ENCODE peak calls at places on chromosomes 12 and 14, in nine cellular contexts. J is A549, C is testis, W is esophagus squamous epithelium, N is suprapubic skin, M is heart left ventricle, L is stomach, Q is IMR-90, O is adrenal gland. I is an unnamed sample. For H3K9me3, the result is how much of the 10 kb centered on the place peaks cover.

GRCh38 chr14:75096959-75097358 is 27.5 kb downstream of the ZC2HC1C start:
- DNase-seq in Q (no peak), O (no peak), C (no peak), M (peak), N (no peak), L (no peak), J (no peak), W (no peak), I (no peak)

GRCh38 chr12:6927999-6928702 is 392 bp downstream of the ATN1 start:
- DNase-seq in L (no peak), C (no peak), O (no peak), M (no peak), Q (no peak), J (no peak), W (no peak), N (no peak), I (no peak)

GRCh38 chr12:88419794-88420193 is 160.5 kb downstream of the KITLG start:
- DNase-seq in M (no peak), C (no peak), Q (peak), L (peak), W (no peak), J (no peak), O (no peak), N (no peak), I (no peak)

GRCh38 chr12:130427381-130427887 is 89.7 kb downstream of the PIWIL1 start:
- DNase-seq in C (no peak), L (no peak), J (no peak), O (no peak), Q (no peak), N (no peak), W (no peak), M (no peak), I (no peak)

GRCh38 chr12:33180921-33181320 is 258.7 kb downstream of the SYT10 start:
- DNase-seq in W (no peak), L (no peak), C (no peak), Q (no peak), J (no peak), N (no peak), M (no peak), O (no peak), I (no peak)

GRCh38 chr14:53432378-53432802 is 279.3 kb upstream of the DDHD1 start:
- DNase-seq in L (no peak), J (peak), O (no peak), W (no peak), C (no peak), M (no peak), Q (peak), N (no peak), I (no peak)

GRCh38 chr12:57887631-57888406 is 41.3 kb upstream of the CTDSP2 start:
- DNase-seq in C (no peak), J (no peak), Q (peak), W (no peak), L (peak), M (no peak), N (no peak), O (no peak), I (no peak)

GRCh38 chr12:64160718-64161060 is 61.4 kb downstream of the KICS2 start:
- DNase-seq in L (no peak), C (no peak), O (no peak), W (no peak), N (no peak), J (no peak), M (no peak), Q (peak), I (no peak)

GRCh38 chr12:130703733-130704375 is 12.2 kb downstream of the RIMBP2 start:
- DNase-seq in C (no peak), W (no peak), L (no peak), O (no peak), J (no peak), M (no peak), N (no peak), Q (no peak), I (no peak)

GRCh38 chr14:24982472-24983155 is 67.3 kb downstream of the STXBP6 start:
- DNase-seq in N (no peak), Q (peak), L (no peak), O (no peak), M (no peak), J (no peak), C (no peak), W (no peak), I (no peak)

GRCh38 chr14:64732536-64733120 is 28.4 kb downstream of the PLEKHG3 start:
- DNase-seq in O (no peak), W (no peak), N (no peak), J (no peak), M (no peak), L (no peak), Q (no peak), C (no peak), I (no peak)

GRCh38 chr14:48429512-48429911 is 754.1 kb upstream of the MDGA2 start:
- DNase-seq in Q (no peak), N (no peak), C (no peak), M (no peak), J (no peak), L (no peak), W (no peak), O (no peak), I (no peak)

GRCh38 chr14:68685419-68686211 is 107.3 kb downstream of the ZFP36L1 start:
- DNase-seq in N (no peak), W (peak), Q (peak), M (no peak), C (no peak), J (no peak), O (peak), L (no peak), I (no peak)

GRCh38 chr12:53427905-53428594 is 4.4 kb downstream of the AMHR2 start:
- DNase-seq in J (peak), L (no peak), O (peak), M (no peak), N (no peak), W (no peak), Q (peak), C (no peak), I (no peak)

GRCh38 chr12:98351089-98351488 is 164.3 kb upstream of the TMPO start:
- DNase-seq in N (no peak), J (no peak), W (no peak), M (no peak), C (no peak), Q (no peak), L (no peak), O (no peak), I (no peak)

GRCh38 chr14:96205059-96205993 is 687 bp downstream of the BDKRB2 start:
- DNase-seq in Q (no peak), M (no peak), O (no peak), L (no peak), N (no peak), C (no peak), W (no peak), J (peak), I (no peak)

GRCh38 chr14:30656190-30656632 is 34.1 kb downstream of the SCFD1 start:
- DNase-seq in M (no peak), O (peak), C (peak), W (no peak), N (no peak), Q (peak), L (no peak), J (peak), I (peak)

DNA sequence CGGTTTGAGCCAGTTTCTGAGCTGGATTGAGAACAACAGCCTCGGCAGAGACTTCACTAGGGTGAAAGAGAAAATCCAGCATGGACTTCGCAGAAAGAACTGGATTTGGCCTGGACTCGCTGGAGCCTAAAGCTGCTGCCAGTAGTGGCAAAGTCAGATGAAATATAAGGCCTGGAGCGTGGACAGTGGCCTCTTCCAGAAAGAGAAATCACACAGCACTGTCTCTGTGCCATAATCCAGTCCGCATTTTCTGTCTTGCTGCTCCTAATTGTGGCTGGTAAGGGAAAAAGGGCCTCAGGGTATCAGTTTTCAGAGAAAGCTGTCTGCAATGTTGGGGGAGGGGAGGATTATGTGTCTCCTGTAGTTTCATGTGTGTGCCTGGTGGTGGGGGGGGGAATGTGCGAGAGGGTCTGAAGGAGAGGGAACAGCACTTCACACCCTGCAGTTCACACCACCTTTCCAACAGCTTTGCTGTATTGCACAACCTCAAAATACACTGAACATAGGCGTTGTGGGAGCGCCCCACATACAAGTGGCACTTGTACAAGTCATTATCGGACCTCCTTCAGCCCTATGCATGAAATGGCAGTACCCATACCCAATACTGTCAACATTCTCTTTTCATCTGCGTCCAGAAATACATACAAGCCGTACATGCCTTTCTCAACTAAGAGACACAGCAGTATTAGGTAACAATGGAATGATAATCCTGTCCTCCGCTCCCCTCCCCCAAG is 107.6 kb upstream of the ATF7IP start:
- DNase-seq in J (peak), O (peak), M (peak), W (peak), L (peak), Q (peak), N (peak), C (peak), I (peak)
- TF ChIP-seq POLR2A in J (no peak), O (peak), M (no peak), W (peak), L (no peak), Q (no peak), N (no peak), C (no peak), I (peak)

DNA sequence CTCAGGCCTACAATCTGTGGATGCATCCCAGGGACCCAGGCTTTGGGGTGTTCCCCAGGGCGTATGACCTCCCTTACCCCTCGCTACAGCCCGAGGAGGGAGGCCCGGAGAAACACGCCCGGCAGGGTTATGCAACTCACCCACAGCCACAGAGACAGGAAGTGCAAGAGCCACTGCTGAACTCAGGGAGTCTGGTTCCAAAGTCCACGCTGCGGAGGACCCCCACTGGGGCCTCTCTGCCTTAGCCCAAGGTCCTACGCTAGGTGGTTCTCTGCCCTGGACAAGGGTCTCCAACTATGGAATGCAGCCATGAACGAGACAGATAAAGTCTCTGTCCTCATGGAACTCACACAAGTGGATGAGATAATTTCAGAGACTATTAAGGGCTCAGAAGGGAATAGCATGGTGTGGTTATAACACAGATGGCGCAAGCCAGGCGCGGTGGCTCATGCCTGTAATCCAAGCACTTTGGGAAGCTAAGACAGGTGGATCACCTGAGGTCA is 11.3 kb downstream of the SCARB1 start:
- DNase-seq in W (no peak), N (no peak), J (no peak), C (peak), M (no peak), O (peak), Q (no peak), L (no peak), I (peak)
- H3K9me3 ChIP-seq in W (under half), N (under half), J (under half), C (under half), M (under half), O (under half), Q (under half), L (under half), I (under half)

GRCh38 chr12:13102481-13103195 is 829 bp downstream of the GSG1 start:
- DNase-seq in J (no peak), W (no peak), M (no peak), C (no peak), L (no peak), Q (peak), O (no peak), N (no peak), I (no peak)

GRCh38 chr12:13101854-13102375 is 1.6 kb downstream of the GSG1 start:
- DNase-seq in L (no peak), C (no peak), N (no peak), O (no peak), M (no peak), J (peak), W (no peak), Q (peak), I (no peak)

GRCh38 chr12:13099910-13100609 is 3.4 kb downstream of the GSG1 start:
- DNase-seq in O (no peak), C (no peak), Q (no peak), N (no peak), J (no peak), W (no peak), M (no peak), L (no peak), I (no peak)

GRCh38 chr12:13100610-13100881 is 2.9 kb downstream of the GSG1 start:
- DNase-seq in C (no peak), N (no peak), Q (no peak), O (no peak), W (no peak), J (no peak), M (no peak), L (no peak), I (no peak)

DNA sequence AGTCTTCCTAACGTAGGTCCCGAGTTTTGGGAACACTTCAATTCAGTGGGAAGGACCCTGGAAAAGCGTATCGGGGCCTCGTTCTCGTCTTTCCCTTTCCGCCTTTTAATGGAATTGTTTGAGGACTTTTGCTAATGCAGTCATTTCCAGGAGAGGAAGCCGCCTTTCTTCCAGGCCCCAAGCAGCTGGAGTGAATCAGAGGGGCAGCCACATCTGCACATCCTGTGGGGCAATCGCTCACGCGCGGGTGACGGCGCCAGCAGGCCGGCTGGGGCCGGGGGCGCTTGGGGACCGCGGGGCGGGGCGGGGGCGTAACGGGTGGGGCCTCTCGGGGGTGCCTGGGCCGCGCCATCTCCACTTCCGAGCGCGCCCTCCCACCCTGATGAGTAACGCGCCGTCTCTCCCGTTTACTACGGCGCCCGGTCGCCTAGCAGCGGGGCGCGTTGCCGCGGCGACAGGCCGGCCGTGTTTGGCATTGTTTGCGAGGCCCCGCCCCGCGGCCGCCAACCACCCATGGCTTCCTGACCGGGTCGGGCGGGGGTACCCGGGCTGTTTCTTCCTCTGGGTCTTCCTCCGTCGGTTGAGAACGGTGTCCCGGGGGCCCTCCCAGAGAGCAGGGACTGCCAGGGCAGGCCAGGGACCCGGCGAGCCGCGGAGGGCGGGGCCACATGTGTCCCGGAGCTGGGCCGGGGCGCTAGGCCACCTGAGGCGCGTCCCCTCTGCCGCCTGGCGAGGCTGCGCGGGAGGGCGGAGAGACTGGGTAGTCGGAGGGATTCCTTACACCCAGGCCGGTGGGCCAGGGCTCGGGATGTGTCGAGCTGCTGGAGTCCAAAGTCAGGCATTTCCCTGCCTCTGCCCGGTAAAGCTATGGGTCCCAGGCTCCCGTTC is 2.3 kb downstream of the GSG1 start:
- DNase-seq in O (peak), M (peak), L (peak), C (peak), W (peak), N (peak), J (peak), Q (peak), I (peak)
- TF ChIP-seq POLR2A in O (peak), M (no peak), L (no peak), C (no peak), W (peak), N (peak), J (peak), Q (peak), I (no peak)

GRCh38 chr12:132342828-132343227 is 13.4 kb upstream of the GALNT9 start:
- DNase-seq in C (no peak), L (no peak), O (no peak), Q (no peak), W (no peak), J (no peak), N (no peak), M (no peak), I (no peak)

GRCh38 chr12:132343294-132343972 is 14.0 kb upstream of the GALNT9 start:
- DNase-seq in M (no peak), Q (no peak), L (no peak), J (no peak), O (no peak), W (no peak), N (no peak), C (no peak), I (no peak)

GRCh38 chr12:132344601-132345000 is 15.2 kb upstream of the GALNT9 start:
- DNase-seq in O (no peak), L (no peak), J (no peak), Q (no peak), M (no peak), N (no peak), W (no peak), C (no peak), I (no peak)

GRCh38 chr12:132345126-132345525 is 15.7 kb upstream of the GALNT9 start:
- DNase-seq in J (no peak), M (no peak), L (no peak), W (no peak), O (no peak), Q (no peak), C (no peak), N (no peak), I (no peak)

DNA sequence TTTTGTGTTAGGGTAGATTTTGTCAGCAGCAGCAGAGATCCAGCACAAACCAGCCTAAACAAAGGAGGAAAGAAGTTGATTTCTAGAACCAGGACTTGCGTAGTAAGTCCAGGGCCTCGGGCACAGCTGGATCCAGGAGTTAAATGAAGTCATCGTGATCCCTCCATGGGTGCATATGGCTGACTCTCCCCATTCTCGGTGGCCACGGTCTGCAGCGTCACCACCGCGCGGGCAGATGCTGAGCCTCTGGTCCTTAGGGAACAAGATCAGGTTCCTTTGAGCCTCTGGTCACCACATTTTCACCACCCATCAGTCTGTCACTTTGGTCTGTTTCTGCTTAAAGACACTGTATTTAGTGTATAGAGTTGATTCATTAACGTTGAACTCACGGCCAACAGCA is 14.8 kb upstream of the GALNT9 start:
- DNase-seq in N (no peak), L (no peak), W (no peak), J (no peak), M (no peak), C (no peak), Q (no peak), O (no peak), I (no peak)
- H3K9me3 ChIP-seq in N (under half), L (under half), W (under half), J (under half), M (under half), C (under half), Q (under half), O (under half), I (under half)

DNA sequence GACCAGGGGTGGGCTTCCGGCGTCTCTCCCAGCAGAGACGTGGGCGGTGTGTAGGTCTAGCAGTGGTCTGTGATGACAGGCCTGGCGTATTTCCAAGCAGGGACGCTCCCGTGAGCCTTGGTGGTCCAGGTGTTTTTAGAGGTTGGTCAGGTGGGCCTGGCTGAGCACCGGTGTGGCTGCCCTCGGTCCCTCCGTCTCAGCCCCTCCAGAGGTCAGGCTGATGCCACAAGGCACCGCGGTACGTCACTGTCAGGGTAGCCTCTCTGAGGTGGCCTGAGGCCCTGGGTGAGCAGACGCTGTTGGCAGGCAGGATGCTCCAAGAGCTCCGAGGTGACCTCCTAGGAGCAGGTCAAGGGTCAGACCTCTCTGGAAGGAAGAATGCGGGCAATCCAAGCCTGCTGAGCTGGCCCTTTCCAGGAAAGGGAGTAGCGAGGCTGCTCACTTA is 13.6 kb downstream of the MTA1 start:
- DNase-seq in C (no peak), M (no peak), N (no peak), J (no peak), Q (no peak), W (no peak), L (no peak), O (no peak), I (no peak)
- TF ChIP-seq POLR2A in C (no peak), M (no peak), N (no peak), J (no peak), Q (no peak), W (no peak), L (no peak), O (no peak), I (no peak)

GRCh38 chr12:1888923-1889322 is 29.5 kb downstream of the CACNA2D4 start:
- DNase-seq in Q (no peak), L (no peak), C (no peak), W (no peak), M (no peak), N (no peak), J (no peak), O (no peak), I (no peak)
- H3K9me3 ChIP-seq in Q (under half), L (under half), C (under half), W (under half), M (under half), N (under half), J (under half), O (under half), I (under half)

GRCh38 chr12:51721281-51721940 is 127.1 kb downstream of the FIGNL2 start:
- DNase-seq in Q (peak), N (no peak), C (peak), O (peak), W (no peak), M (peak), J (no peak), L (no peak), I (no peak)
- TF ChIP-seq POLR2A in Q (no peak), N (no peak), C (no peak), O (no peak), W (no peak), M (no peak), J (no peak), L (no peak), I (no peak)

GRCh38 chr12:34405286-34406227 is 383.3 kb downstream of the ALG10 start:
- DNase-seq in L (no peak), C (peak), Q (no peak), N (peak), O (peak), M (peak), W (no peak), J (no peak), I (no peak)
- H3K9me3 ChIP-seq in L (half or more), C (under half), Q (half or more), N (half or more), O (under half), M (half or more), W (under half), J (under half), I (half or more)

DNA sequence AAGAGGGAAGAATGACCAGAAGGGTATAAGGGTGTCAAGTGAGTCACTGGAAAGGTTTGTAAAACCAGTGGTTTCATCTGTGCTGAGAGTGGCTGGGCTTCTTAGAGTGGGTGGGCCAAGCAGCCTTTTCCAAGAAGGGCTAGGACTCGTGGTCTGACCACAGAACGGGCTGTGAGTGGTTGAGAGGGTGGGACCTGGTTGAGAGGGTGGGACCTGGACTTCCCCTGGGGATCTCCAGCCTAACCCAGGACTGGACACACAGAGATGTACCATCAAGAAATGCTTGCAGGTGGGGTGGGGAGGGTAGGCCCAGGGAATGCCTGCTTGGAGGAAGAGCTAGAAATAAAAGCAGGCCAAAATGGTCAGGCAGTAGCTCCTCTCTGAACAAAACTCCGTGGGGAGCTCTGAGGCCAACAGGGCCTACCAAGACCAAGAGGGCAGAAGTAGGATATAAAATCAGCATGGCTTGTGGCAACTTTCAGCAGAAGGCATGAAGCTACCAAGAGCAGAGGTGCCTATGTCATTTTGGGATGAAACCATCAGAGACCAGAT is 140.5 kb downstream of the FOXN3 start:
- DNase-seq in N (peak), Q (peak), L (no peak), O (no peak), M (no peak), J (no peak), C (no peak), W (no peak), I (no peak)
- TF ChIP-seq POLR2A in N (no peak), Q (no peak), L (no peak), O (no peak), M (no peak), J (no peak), C (no peak), W (no peak), I (no peak)

I was measured in tibial nerve.